ENCODE peak calls at places on chromosomes 12 and 14, in four cellular contexts. One of them, this sample, is unnamed. For H3K36me3, the result is how much of the 10 kb centered on the place peaks cover.

GRCh38 chr14:55109846-55110245 is 19.2 kb upstream of the LGALS3 start:
- DNase-seq in sigmoid colon: no peak
- DNase-seq in endothelial cell of umbilical vein: no peak
- DNase-seq in body of pancreas: no peak
- DNase-seq in this sample: no peak

GRCh38 chr12:108141600-108142145 is 12.6 kb downstream of the WSCD2 start:
- DNase-seq in sigmoid colon: no peak
- DNase-seq in endothelial cell of umbilical vein: no peak
- DNase-seq in body of pancreas: no peak
- DNase-seq in this sample: no peak

GRCh38 chr12:31958601-31959000 is 614 bp upstream of the RESF1 start:
- DNase-seq in sigmoid colon: no peak
- DNase-seq in endothelial cell of umbilical vein: no peak
- DNase-seq in body of pancreas: no peak
- DNase-seq in this sample: no peak

GRCh38 chr12:57822392-57823130 is 4.0 kb upstream of the AVIL start:
- DNase-seq in sigmoid colon: no peak
- DNase-seq in endothelial cell of umbilical vein: no peak
- DNase-seq in body of pancreas: no peak
- DNase-seq in this sample: no peak

GRCh38 chr12:97148941-97149559 is 242.0 kb downstream of the NEDD1 start:
- DNase-seq in sigmoid colon: no peak
- DNase-seq in endothelial cell of umbilical vein: peak
- DNase-seq in body of pancreas: peak
- DNase-seq in this sample: peak

GRCh38 chr12:7667025-7667575 is 1.4 kb upstream of the APOBEC1 start:
- DNase-seq in sigmoid colon: no peak
- DNase-seq in endothelial cell of umbilical vein: no peak
- DNase-seq in body of pancreas: no peak
- DNase-seq in this sample: no peak

GRCh38 chr12:47223848-47224213 is 144.1 kb upstream of the AMIGO2 start:
- DNase-seq in sigmoid colon: no peak
- DNase-seq in endothelial cell of umbilical vein: peak
- DNase-seq in body of pancreas: peak
- DNase-seq in this sample: no peak

GRCh38 chr14:101505216-101505970 is 55.9 kb upstream of the DIO3 start:
- DNase-seq in sigmoid colon: peak
- DNase-seq in endothelial cell of umbilical vein: no peak
- DNase-seq in body of pancreas: no peak
- DNase-seq in this sample: no peak

GRCh38 chr12:71638499-71638898 is 25.1 kb downstream of the ZFC3H1 start:
- DNase-seq in sigmoid colon: no peak
- DNase-seq in endothelial cell of umbilical vein: no peak
- DNase-seq in body of pancreas: no peak
- DNase-seq in this sample: no peak

GRCh38 chr12:71636704-71637115 is 26.9 kb downstream of the ZFC3H1 start:
- DNase-seq in sigmoid colon: no peak
- DNase-seq in endothelial cell of umbilical vein: peak
- DNase-seq in body of pancreas: peak
- DNase-seq in this sample: no peak

GRCh38 chr12:71640316-71640715 is 23.3 kb downstream of the ZFC3H1 start:
- DNase-seq in sigmoid colon: no peak
- DNase-seq in endothelial cell of umbilical vein: no peak
- DNase-seq in body of pancreas: no peak
- DNase-seq in this sample: no peak

GRCh38 chr12:71641390-71641789 is 22.3 kb downstream of the ZFC3H1 start:
- DNase-seq in sigmoid colon: no peak
- DNase-seq in endothelial cell of umbilical vein: no peak
- DNase-seq in body of pancreas: no peak
- DNase-seq in this sample: no peak

DNA sequence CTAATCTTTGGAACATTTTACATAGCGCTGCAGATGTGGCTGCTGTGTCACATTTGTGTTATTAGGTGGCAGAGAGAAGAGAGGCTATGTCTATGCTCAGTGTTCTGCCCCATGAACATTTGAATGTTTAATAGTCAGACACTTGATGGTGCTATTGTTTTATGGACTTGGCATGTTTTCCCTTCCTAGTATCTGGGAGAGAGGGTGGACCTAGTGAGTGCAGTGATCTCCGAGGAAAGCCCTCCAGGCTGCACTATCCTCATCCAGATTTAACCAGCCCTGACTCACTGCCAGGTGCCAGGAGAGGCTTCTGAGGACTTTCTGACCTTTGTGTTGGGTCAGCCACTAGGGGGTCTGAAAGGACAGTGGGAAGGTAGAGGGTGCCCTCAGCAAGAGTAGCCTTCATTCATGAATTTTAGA is 24.3 kb downstream of the ZFC3H1 start:
- DNase-seq in sigmoid colon: no peak
- DNase-seq in endothelial cell of umbilical vein: no peak
- DNase-seq in body of pancreas: no peak
- DNase-seq in this sample: no peak
- TF ChIP-seq CTCF in sigmoid colon: no peak
- TF ChIP-seq CTCF in endothelial cell of umbilical vein: peak
- TF ChIP-seq CTCF in body of pancreas: no peak
- TF ChIP-seq CTCF in this sample: no peak

DNA sequence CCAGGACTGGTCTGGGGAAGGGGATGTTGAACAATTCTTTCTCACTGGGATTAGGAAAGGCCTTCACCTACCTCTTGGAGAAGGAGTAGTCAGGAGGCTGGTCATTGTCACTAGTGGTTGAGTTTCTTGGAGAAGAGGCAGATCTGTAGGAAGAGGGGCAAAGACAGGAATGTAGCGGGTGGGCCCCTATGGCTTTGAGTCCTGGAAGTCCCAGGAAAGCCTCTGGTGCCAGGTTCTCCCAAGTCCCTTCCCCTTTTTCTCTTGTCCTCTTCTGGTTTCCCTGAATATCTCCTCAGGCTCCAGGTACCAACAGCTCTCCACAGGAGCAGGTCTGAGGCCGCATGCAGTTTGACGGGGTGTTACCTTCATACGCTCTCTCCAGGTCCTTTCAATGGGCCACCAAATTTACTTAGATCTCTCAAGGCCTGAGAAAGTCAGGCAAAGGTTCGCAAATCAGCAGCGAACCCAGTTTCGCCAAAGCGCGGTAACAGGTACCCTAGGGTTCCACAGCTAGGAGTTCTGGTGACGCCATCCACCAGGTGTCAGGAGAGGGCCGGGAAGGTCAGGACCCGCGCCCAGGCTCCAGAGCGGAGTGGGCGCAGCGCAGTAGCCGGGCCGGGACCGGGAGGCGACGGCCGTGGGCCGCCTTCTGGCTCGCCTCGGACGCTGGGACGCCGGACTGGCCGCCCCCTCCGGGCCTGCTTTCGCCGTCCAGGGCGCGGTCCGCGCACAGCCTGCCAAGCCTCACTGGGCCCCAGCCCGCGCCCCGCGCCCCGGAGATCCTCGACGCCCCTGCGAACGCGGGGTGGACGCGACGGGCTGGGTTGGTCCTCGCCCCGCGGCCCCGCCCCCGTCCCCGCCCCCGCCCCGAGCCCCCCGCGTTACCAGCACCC is 795 bp downstream of the SMAGP start:
- DNase-seq in sigmoid colon: no peak
- DNase-seq in endothelial cell of umbilical vein: peak
- DNase-seq in body of pancreas: peak
- DNase-seq in this sample: peak
- TF ChIP-seq POLR2A in sigmoid colon: no peak
- TF ChIP-seq POLR2A in endothelial cell of umbilical vein: no peak
- TF ChIP-seq POLR2A in body of pancreas: peak
- TF ChIP-seq POLR2A in this sample: no peak

DNA sequence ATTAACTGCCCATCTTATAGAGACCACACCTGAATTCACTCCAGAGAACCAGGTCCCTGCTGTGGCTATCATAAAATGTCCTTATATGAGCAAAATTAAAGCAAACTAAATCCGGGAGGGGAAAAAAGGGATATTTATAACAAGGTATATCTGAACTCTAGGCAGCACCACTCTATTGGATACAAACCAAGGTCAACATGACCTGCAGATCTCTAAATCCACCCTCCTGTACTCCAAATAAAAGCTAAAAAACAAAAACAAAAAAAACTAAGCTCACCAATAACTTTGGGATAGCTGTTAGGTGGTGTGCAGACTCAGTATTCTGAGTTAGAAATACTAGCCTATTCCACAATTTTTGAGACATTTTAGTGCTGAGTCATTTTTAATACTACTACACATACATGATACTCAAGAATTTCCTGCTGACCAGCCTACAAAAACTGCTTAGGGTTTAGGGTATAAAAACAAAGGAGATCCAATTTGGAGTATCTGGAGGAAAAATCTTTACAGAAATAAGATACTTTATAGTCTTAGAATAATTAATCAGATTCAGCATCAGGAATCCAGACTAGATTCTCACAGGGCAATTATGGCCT is 46.6 kb upstream of the LTBP2 start:
- DNase-seq in sigmoid colon: no peak
- DNase-seq in endothelial cell of umbilical vein: peak
- DNase-seq in body of pancreas: no peak
- DNase-seq in this sample: no peak
- H3K36me3 ChIP-seq in sigmoid colon: under half
- H3K36me3 ChIP-seq in endothelial cell of umbilical vein: under half
- H3K36me3 ChIP-seq in body of pancreas: under half
- H3K36me3 ChIP-seq in this sample: under half

GRCh38 chr12:28814246-28814645 is 334.8 kb upstream of the FAR2 start:
- DNase-seq in sigmoid colon: no peak
- DNase-seq in endothelial cell of umbilical vein: no peak
- DNase-seq in body of pancreas: peak
- DNase-seq in this sample: no peak

DNA sequence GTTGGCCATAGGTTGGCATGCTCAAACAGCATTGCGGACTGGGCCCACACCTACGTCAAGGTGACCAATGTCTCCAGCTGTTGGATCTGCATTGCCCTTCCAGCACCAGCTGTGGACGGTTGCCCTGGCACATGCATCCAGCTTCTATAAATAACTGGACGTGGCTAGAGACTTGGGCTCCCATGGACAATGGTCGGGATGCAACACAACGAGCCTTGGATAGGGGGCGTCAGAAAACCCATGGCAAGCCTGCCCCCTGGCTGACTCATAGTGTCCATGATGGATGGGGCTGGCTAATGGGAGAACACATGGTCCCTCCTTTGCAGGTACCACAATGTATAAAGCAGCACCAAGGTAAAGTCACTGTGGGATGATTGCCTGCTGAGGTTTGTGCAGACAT is 331.6 kb upstream of the FAR2 start:
- DNase-seq in sigmoid colon: no peak
- DNase-seq in endothelial cell of umbilical vein: no peak
- DNase-seq in body of pancreas: no peak
- DNase-seq in this sample: no peak
- TF ChIP-seq CTCF in sigmoid colon: no peak
- TF ChIP-seq CTCF in endothelial cell of umbilical vein: no peak
- TF ChIP-seq CTCF in body of pancreas: no peak
- TF ChIP-seq CTCF in this sample: no peak